ENCODE peak calls at places on chromosomes 11 and 22, in four cellular contexts. K is nephron progenitor cell, V is left ventricle myocardium superior, L is anterior cingulate cortex. Q is an unnamed sample.

GRCh38 chr11:74478877-74479276 is 11.5 kb upstream of the KCNE3 start:
- DNase-seq in K (no peak), V (no peak), L (no peak), Q (no peak)

GRCh38 chr11:116855413-116855812 is 18.0 kb upstream of the APOA1 start:
- DNase-seq in K (no peak), V (no peak), L (no peak), Q (no peak)

GRCh38 chr22:50705219-50705691 is 32.6 kb downstream of the SHANK3 start:
- DNase-seq in K (peak; percentile 91), V (peak; percentile 47), L (peak; percentile 30), Q (no peak)

GRCh38 chr22:50329236-50329635 is 2.4 kb upstream of the DENND6B start:
- DNase-seq in K (no peak), V (no peak), L (no peak), Q (no peak)

GRCh38 chr22:29769723-29770321 is 2.7 kb downstream of the UQCR10 start:
- DNase-seq in K (no peak), V (no peak), L (no peak), Q (no peak)

GRCh38 chr22:27880778-27881394 is 38.2 kb downstream of the PITPNB start:
- DNase-seq in K (peak; percentile 33), V (no peak), L (no peak), Q (no peak)

GRCh38 chr11:61549662-61550568 is 31.0 kb downstream of the SYT7 start:
- DNase-seq in K (no peak), V (peak; percentile 75), L (no peak), Q (no peak)

GRCh38 chr11:131041331-131042040 is 125.2 kb upstream of the SNX19 start:
- DNase-seq in K (no peak), V (no peak), L (no peak), Q (no peak)

GRCh38 chr11:73241300-73241699 is 23.2 kb downstream of the P2RY2 start:
- DNase-seq in K (no peak), V (no peak), L (no peak), Q (no peak)

GRCh38 chr11:110525883-110526282 is 96.1 kb downstream of the FDX1 start:
- DNase-seq in K (no peak), V (peak; percentile 30), L (no peak), Q (no peak)

GRCh38 chr11:134032031-134032430 is 36.8 kb upstream of the JAM3 start:
- DNase-seq in K (no peak), V (no peak), L (no peak), Q (no peak)

GRCh38 chr11:12930850-12931249 is 78.3 kb upstream of the RASSF10 start:
- DNase-seq in K (no peak), V (no peak), L (no peak), Q (no peak)

GRCh38 chr11:1203505-1204271 is 19.2 kb upstream of the MUC5B start:
- DNase-seq in K (no peak), V (peak; percentile 26), L (no peak), Q (no peak)